ENCODE peak calls at places on chromosomes 1 and 21, in four cellular contexts. N, S, H and L are unnamed samples.

GRCh38 chr1:13823936-13824335 is 123.9 kb downstream of the PRDM2 start:
- DNase-seq in N (no peak), S (no peak), H (no peak), L (no peak)

GRCh38 chr1:177586429-177586828 is 383.4 kb downstream of the SEC16B start:
- DNase-seq in S (no peak), N (peak; percentile 48), H (peak; percentile 60), L (peak; percentile 88)

GRCh38 chr1:158146165-158146564 is 34.5 kb upstream of the CD1D start:
- DNase-seq in N (peak; percentile 91), H (peak; percentile 63), S (no peak), L (peak; percentile 12)

GRCh38 chr21:43740497-43741156 is 21.7 kb downstream of the PDXK start:
- DNase-seq in N (peak; percentile 45), H (peak; percentile 45), S (peak; percentile 79), L (peak; percentile 17)

GRCh38 chr1:182193908-182194550 is 132.5 kb upstream of the ZNF648 start:
- DNase-seq in S (peak; percentile 47), H (no peak), N (no peak), L (peak; percentile 11)

GRCh38 chr1:216064643-216065042 is 358.6 kb downstream of the USH2A start:
- DNase-seq in H (no peak), N (no peak), S (no peak), L (no peak)

GRCh38 chr1:94550800-94551241 is 9.3 kb upstream of the F3 start:
- DNase-seq in N (no peak), H (peak; percentile 47), S (no peak), L (no peak)

GRCh38 chr1:6350416-6351088 is 43.0 kb downstream of the ACOT7 start:
- DNase-seq in S (no peak), H (no peak), N (peak; percentile 43), L (no peak)

GRCh38 chr1:228368801-228369607 is 37.6 kb downstream of the TRIM11 start:
- DNase-seq in N (peak; percentile 75), H (no peak), S (peak; percentile 13), L (no peak)

GRCh38 chr1:14108356-14109275 is 408.6 kb downstream of the PRDM2 start:
- DNase-seq in S (no peak), N (peak; percentile 14), H (no peak), L (no peak)

DNA sequence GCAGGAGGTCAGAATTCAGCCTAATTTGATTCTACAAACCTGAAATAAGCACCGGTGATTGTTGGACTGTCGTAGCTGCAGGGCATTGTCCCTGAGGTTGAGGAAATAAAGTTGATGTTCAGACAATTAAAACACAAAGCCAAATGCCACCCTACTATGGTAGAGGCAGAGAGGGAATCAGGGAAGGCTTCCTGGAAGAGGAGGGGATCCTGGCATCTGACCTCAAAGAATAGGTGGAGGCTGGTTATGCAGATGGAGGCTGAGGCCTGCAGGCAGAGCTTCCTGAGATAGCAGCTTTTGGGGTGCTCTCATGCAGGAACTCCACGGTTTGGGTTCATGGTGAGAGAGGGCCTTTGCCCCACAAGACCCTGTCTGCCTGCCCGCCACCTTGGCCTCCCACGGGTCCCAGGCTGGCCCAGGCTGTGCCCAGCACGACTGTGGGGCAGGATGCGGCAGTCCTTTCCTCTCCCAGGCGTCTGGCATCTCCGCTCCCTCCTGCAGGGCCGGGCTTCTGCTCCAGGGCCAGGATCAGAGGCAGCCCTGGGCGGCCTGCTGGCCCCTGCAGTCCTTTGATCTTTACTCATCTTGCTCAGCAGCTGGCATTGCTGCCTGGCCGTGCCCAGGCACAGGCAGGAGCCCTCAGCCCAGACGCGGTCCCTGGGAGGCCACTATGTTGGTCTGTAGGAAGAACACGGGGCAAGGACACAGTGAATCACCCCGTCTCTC is 134.1 kb upstream of the VAMP3 start:
- DNase-seq in H (no peak), S (no peak), N (no peak), L (no peak)
- H3K4me3 ChIP-seq in H (no peak overlapping the region), S (no peak overlapping the region), N (no peak overlapping the region), L (no peak overlapping the region)

GRCh38 chr1:156703336-156703735 is 2.0 kb downstream of the CRABP2 start:
- DNase-seq in S (no peak), H (no peak), N (no peak), L (no peak)
- TF ChIP-seq CTCF in S (no peak), H (no peak), N (no peak), L (no peak)

GRCh38 chr1:1917304-1917976 is 1.6 kb downstream of the TMEM52 start:
- DNase-seq in H (no peak), N (no peak), S (no peak), L (no peak)

GRCh38 chr1:1914842-1915692 is at the start of gene CALML6:
- DNase-seq in N (no peak), S (peak; percentile 43), H (no peak), L (no peak)

GRCh38 chr1:1915911-1916835 is 1.1 kb downstream of the CALML6 start:
- DNase-seq in S (no peak), H (no peak), N (no peak), L (no peak)

GRCh38 chr1:1917995-1918900 is 831 bp downstream of the TMEM52 start:
- DNase-seq in N (no peak), H (no peak), S (peak; percentile 39), L (no peak)

GRCh38 chr1:1916882-1917281 is 1.8 kb downstream of the CALML6 start:
- DNase-seq in S (no peak), N (no peak), H (no peak), L (no peak)
- H3K4me3 ChIP-seq in S (no peak overlapping the region), N (no peak overlapping the region), H (no peak overlapping the region), L (no peak overlapping the region)

DNA sequence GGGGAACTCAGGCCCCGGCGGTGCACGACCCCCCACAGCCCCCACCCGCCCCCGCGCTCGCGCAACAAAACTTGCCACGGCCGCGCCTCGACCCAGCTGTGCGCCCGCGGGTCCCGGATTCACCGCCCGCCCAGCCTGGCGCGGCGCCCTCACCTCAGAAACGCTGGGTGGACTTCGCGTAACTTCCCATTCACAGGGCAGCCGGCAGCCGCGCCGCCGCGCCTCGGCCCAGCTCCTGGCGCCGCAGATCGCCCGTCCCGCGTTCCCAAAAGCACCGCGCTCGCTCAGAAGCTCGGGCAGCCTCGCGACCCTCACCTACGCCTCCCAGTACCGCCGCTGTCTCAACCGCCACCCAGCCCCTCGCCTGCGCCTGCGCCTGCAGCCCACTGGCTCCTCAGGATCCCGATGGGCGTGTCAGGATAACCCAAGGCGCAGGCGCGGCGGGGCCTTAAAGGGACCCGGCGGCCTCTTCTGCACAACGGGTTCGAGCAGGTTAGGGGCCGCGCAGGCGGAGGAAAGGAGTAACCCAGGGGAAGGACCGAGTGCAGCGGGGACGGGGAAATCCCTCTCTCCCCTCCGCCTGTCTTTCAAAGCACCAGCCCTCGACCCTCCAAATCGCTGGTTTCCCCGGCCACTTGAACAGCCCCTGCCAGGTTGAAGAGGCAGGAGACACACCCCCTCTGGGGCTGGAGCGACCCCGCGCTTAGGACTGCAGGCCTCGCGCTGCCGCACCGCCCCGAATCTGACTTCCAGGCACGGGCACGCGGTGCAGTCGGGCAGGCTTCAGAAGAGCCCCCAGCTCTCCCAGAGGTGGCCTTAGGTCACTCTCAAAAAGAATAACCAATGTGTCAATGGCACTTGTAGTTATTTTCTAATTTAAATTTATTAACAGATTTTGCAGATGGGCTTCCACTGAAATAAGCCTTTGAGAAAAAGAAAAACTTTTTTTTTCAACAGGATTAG is at the start of gene NBPF1:
- DNase-seq in S (peak; percentile 94), N (peak; percentile 97), H (peak; percentile 98), L (peak; percentile 99)
- TF ChIP-seq CTCF in S (no peak), N (no peak), H (no peak), L (no peak)

DNA sequence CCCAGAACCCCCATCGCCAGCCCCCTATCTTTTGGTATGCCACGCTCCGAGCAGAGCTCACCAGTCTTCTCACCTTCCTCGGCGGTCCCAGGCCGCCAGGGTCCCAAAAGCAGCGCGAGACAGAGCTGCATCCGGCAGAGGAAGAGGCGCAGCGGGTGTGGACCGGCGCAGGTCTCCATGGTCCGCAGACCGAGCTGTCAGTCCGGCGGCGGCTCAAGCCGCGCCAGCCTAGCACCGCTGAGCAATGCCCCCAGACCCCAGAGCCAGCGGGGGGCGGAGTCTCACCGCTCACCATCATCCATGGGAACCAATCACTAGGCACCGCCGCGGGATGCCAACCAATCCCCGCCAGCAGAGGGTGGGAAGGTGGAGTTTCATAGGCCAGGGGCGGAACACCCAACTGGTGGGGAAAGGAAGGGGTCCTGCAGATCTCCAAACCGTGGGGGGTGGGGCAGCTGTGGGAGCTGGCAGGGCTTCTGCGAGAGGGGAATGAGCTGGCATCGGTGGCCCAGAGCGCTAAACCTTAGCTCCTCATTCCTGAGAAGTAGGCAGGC is at the start of gene EPHA10:
- DNase-seq in H (no peak), N (no peak), S (no peak), L (no peak)
- H3K4me3 ChIP-seq in H (no peak within 1 kb of the TSS), N (no peak within 1 kb of the TSS), S (no peak within 1 kb of the TSS), L (no peak within 1 kb of the TSS)

GRCh38 chr1:204680051-204680450 is 5.5 kb downstream of the LRRN2 start:
- DNase-seq in H (no peak), S (no peak), N (no peak), L (no peak)

GRCh38 chr1:204683284-204684205 is 2.0 kb downstream of the LRRN2 start:
- DNase-seq in N (no peak), S (no peak), H (no peak), L (no peak)

GRCh38 chr1:204678721-204679455 is 6.7 kb downstream of the LRRN2 start:
- DNase-seq in H (no peak), N (no peak), S (no peak), L (no peak)

GRCh38 chr1:204677864-204678263 is 7.7 kb downstream of the LRRN2 start:
- DNase-seq in N (no peak), S (no peak), H (no peak), L (no peak)

DNA sequence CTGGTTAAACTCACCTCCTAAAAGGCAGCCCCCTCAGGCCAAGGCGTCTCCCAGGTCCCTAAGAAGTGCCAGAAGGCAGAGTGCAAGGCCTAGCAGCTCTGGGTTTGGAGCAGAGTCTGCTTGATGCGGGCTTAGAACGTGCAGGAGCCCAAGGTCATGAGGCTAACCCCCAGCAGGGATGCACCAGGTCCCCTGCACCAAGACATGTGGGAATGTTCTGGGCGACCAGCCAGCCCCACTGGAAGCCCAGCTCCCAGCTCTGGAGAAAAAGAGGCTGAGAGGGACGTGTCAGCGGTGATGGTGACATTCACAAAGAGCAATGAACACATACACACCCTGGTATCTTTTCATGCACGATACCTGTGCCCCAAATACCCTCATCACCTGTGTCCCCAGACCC is 5.1 kb downstream of the LRRN2 start:
- DNase-seq in N (no peak), S (no peak), H (no peak), L (no peak)
- TF ChIP-seq CTCF in N (no peak), S (no peak), H (no peak), L (no peak)

DNA sequence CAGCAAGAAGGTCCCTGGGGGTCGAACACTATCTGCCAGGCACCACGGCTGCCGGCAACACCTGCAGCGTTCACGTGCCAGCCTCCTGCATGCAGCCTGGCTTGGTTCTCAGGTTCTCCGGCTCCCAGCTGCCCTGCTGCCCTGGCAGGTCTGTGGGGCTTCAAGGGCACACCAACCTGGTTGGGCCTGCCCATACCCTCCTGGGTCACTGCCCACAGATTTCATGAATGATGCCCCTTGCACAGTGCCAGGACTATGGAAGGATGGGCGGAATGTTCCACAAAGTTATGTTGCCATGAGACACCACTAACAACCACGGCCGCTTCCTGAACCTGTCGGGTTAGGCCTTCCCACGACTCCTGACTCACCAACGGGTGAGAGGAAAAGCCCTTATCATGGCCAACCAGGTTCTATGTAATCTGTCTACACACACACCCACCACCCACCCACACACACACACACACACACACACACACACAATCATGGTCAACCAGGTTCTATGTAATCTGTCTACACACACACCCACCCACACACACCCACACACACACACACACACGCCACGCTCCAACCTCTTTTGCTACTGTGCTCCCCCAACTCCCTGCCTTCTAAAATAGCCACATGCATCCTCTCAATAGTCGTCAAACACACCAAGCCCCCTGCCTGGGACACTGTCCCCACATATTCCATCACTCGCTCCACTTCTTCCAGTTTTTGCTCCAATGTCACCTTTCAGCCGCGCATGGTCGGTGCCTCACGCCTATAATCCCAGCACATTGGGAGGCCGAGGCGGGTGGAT is 32.2 kb downstream of the HSPG2 start:
- DNase-seq in N (peak; percentile 97), H (peak; percentile 94), S (peak; percentile 54), L (peak; percentile 88)
- H3K4me3 ChIP-seq in N (no peak overlapping the region), H (no peak overlapping the region), S (no peak overlapping the region), L (no peak overlapping the region)